ENCODE peak calls at places on chromosomes 5 and 9, in five cellular contexts. I is A673, E is substantia nigra, V is AG04450, H is fibroblast of lung. L is an unnamed sample.
A peak's percentile ranks its signal among the peaks of the same experiment; 100 is the strongest.

GRCh38 chr5:32805966-32806626 is 95.0 kb downstream of the NPR3 start:
- DNase-seq in V (peak; percentile 51), E (no peak), H (peak; percentile 93), I (peak; percentile 19), L (no peak)

GRCh38 chr9:6450641-6451375 is 37.8 kb downstream of the UHRF2 start:
- DNase-seq in H (no peak), E (no peak), I (no peak), V (no peak), L (no peak)

GRCh38 chr5:40551706-40552557 is 127.8 kb upstream of the PTGER4 start:
- DNase-seq in H (peak; percentile 96), I (no peak), E (no peak), V (peak; percentile 96), L (peak; percentile 82)

GRCh38 chr5:141478321-141478945 is 2.7 kb downstream of the PCDHGC3 start:
- DNase-seq in E (no peak), H (no peak), V (no peak), I (no peak), L (no peak)

GRCh38 chr5:891117-891836 is 1.3 kb downstream of the BRD9 start:
- DNase-seq in E (no peak), I (peak; percentile 84), H (no peak), V (no peak), L (no peak)

GRCh38 chr5:174317261-174317894 is 271.9 kb downstream of the NSG2 start:
- DNase-seq in V (no peak), I (peak; percentile 45), E (peak; percentile 28), H (peak; percentile 56), L (no peak)

GRCh38 chr5:56825222-56825824 is 10.0 kb downstream of the MAP3K1 start:
- DNase-seq in V (no peak), E (no peak), I (no peak), H (no peak), L (no peak)

GRCh38 chr5:123500476-123500875 is 11.5 kb upstream of the CSNK1G3 start:
- DNase-seq in V (no peak), H (no peak), I (no peak), E (no peak), L (no peak)

GRCh38 chr9:31272456-31273295 is 1111.8 kb upstream of the ACO1 start:
- DNase-seq in H (no peak), I (no peak), V (no peak), E (no peak), L (peak; percentile 89)

GRCh38 chr9:21559402-21560280 is 77.5 kb upstream of the IFNE start:
- DNase-seq in E (peak; percentile 36), V (no peak), H (peak; percentile 66), I (no peak), L (no peak)

GRCh38 chr9:134317431-134318414 is 8.5 kb upstream of the RXRA start:
- DNase-seq in E (no peak), I (peak; percentile 41), H (no peak), V (no peak), L (no peak)

GRCh38 chr5:111737716-111738115 is 19.3 kb downstream of the NREP start:
- DNase-seq in V (no peak), I (no peak), H (peak; percentile 80), E (no peak), L (no peak)

GRCh38 chr5:980001-980588 is 28.5 kb upstream of the NKD2 start:
- DNase-seq in V (no peak), E (peak; percentile 27), I (peak; percentile 57), H (no peak), L (no peak)

GRCh38 chr5:38445374-38446028 is 110.9 kb downstream of the LIFR start:
- DNase-seq in H (peak; percentile 21), E (no peak), I (peak; percentile 82), V (no peak), L (no peak)

GRCh38 chr9:35051069-35051967 is 21.1 kb downstream of the VCP start:
- DNase-seq in H (peak; percentile 56), V (no peak), E (peak; percentile 4), I (peak; percentile 71), L (no peak)

GRCh38 chr5:181243521-181244307 is at the start of gene RACK1:
- DNase-seq in H (peak; percentile 92), E (no peak), V (peak; percentile 67), I (peak; percentile 93), L (peak; percentile 48)

GRCh38 chr5:111454198-111454606 is 58.1 kb downstream of the STARD4 start:
- DNase-seq in V (no peak), H (peak; percentile 77), I (peak; percentile 48), E (no peak), L (no peak)

GRCh38 chr5:181189962-181190710 is 14.9 kb downstream of the TRIM7 start:
- DNase-seq in I (no peak), E (no peak), V (no peak), H (no peak), L (no peak)

GRCh38 chr9:95193067-95193466 is 124.4 kb downstream of the FANCC start:
- DNase-seq in I (no peak), H (no peak), E (no peak), V (no peak), L (no peak)
- H3K27ac ChIP-seq in I (no peak overlapping the region), H (no peak overlapping the region), E (no peak overlapping the region), V (no peak overlapping the region), L (no peak overlapping the region)

DNA sequence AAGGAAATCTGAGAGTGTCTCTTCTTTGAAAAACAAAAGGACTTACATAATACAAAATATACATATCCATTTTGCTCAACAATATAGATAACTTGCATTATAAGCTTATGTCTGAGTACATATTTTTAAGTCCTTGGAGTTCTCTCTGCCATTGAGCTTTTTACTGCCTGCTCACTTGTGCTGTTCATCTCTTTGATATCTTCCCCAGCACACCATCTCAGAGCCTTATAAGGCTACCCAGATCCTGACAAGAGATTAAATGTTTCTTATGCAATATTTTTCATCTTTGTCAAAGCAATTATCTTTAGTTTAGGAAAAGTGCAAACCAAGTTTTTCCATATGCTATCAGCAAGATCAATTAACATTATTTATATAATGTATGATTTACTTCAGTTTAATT is 60.7 kb upstream of the ITGA1 start:
- DNase-seq in I (no peak), E (no peak), H (no peak), V (no peak), L (no peak)
- H3K27ac ChIP-seq in I (no peak overlapping the region), E (no peak overlapping the region), H (no peak overlapping the region), V (no peak overlapping the region), L (peak overlapping the region; percentile 66)

DNA sequence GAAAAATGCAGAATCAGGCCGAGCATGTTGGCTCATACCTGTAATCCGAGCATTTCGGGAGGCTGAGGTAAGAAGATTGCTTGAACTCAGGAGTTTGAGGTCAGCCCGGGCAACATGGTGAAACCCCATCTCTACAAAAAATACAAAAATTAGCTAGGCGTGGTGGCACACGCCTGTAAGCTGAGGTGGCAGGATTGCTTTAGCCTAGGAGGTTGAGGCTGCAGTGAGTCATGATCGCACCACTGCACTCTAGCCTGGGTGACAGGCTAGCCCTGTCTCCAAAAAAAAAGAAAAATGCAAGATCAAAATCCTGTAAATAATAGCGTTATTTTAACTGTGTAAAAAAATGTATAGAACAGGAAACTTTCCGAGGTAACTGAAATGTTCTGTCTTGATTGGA is 39.4 kb downstream of the RNF44 start:
- DNase-seq in H (peak; percentile 14), I (no peak), V (no peak), E (no peak), L (peak; percentile 44)
- H3K27ac ChIP-seq in H (no peak overlapping the region), I (no peak overlapping the region), V (no peak overlapping the region), E (no peak overlapping the region), L (peak overlapping the region; percentile 71)

GRCh38 chr5:16467363-16468219 is 2.0 kb upstream of the ZNF622 start:
- DNase-seq in V (peak; percentile 16), H (peak; percentile 38), E (no peak), I (no peak), L (peak; percentile 44)
- H3K27ac ChIP-seq in V (no peak overlapping the region), H (no peak overlapping the region), E (no peak overlapping the region), I (no peak overlapping the region), L (peak overlapping the region; percentile 78)

DNA sequence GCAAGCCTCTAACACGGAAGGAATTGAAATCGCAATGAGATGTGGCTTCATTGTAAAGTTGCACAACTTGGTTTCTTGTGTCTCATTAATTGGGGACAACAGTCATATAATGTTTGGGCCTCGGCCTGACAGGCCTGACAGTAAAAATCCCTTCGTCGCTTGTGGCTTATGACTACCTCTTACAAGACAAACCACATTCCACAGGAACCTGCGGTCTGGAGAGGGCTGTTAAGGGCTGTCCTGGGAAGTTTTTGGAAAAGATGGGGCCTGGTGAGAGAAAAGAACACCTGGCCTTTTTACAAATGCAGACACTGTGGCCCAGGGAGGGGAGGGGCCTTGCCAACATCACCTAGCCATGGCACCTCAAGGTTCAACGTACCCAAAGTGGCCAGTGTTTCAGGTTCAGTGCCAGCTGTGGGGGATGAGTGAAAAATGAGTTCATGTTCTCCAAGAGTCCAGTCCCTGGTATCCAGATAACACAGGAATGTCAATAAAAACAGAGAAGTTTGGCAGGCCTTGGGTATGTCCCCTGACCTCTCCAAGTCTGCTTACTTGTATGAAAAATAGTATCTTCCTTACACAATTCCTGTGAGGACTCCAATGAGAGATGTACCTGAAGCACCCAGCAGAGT is 22.2 kb downstream of the SHB start:
- DNase-seq in I (no peak), V (no peak), E (no peak), H (no peak), L (peak; percentile 72)
- H3K27ac ChIP-seq in I (peak overlapping the region; percentile 57), V (peak overlapping the region; percentile 97), E (no peak overlapping the region), H (peak overlapping the region; percentile 75), L (peak overlapping the region; percentile 98)

GRCh38 chr9:113522419-113522818 is 58.9 kb downstream of the RGS3 start:
- DNase-seq in V (no peak), E (no peak), H (no peak), I (no peak), L (no peak)
- H3K27ac ChIP-seq in V (no peak overlapping the region), E (no peak overlapping the region), H (no peak overlapping the region), I (no peak overlapping the region), L (no peak overlapping the region)

DNA sequence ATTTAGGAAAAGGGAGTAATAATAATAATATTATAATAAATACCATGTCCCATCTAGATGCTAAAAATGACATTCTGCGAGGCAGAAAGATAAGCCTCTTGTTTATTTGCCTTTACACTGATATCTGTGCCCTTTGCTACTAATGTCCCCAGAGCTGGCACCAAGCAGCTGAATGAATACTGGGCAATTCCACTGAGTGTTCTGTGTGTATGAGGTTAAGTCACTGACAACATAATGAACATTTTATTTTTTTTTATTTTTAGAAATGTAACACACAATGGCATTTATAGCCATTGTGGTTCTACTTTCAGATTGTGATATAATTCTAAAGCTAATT is 89.7 kb downstream of the RGS7BP start:
- DNase-seq in E (no peak), V (no peak), I (no peak), H (no peak), L (no peak)
- H3K27ac ChIP-seq in E (no peak overlapping the region), V (no peak overlapping the region), I (no peak overlapping the region), H (no peak overlapping the region), L (no peak overlapping the region)

GRCh38 chr5:134410822-134411221 is 859 bp downstream of the CDKN2AIPNL start:
- DNase-seq in E (no peak), V (no peak), I (no peak), H (no peak), L (no peak)
- H3K27ac ChIP-seq in E (no peak overlapping the region), V (no peak overlapping the region), I (peak overlapping the region; percentile 76), H (peak overlapping the region; percentile 62), L (no peak overlapping the region)

GRCh38 chr9:1947438-1947837 is 67.7 kb upstream of the SMARCA2 start:
- DNase-seq in V (no peak), E (no peak), I (no peak), H (no peak), L (no peak)
- H3K27ac ChIP-seq in V (no peak overlapping the region), E (no peak overlapping the region), I (no peak overlapping the region), H (no peak overlapping the region), L (no peak overlapping the region)

GRCh38 chr5:52822437-52822836 is 34.7 kb downstream of the ITGA1 start:
- DNase-seq in I (peak; percentile 76), E (peak; percentile 16), H (no peak), V (no peak), L (no peak)
- H3K27ac ChIP-seq in I (no peak overlapping the region), E (no peak overlapping the region), H (no peak overlapping the region), V (no peak overlapping the region), L (no peak overlapping the region)

L was measured in epithelial cell of prostate.